ENCODE peak calls at places on chromosomes 1 and 21, in eight cellular contexts. N, C, V, M, W, D, F and J are unnamed samples.

GRCh38 chr1:41502912-41503311 is 18.4 kb upstream of the EDN2 start:
- DNase-seq in M (no peak), F (no peak), W (no peak), D (no peak), C (no peak), N (no peak), V (no peak), J (no peak)

GRCh38 chr1:223425550-223425949 is 32.3 kb downstream of the CCDC185 start:
- DNase-seq in W (no peak), C (no peak), N (no peak), D (no peak), M (no peak), V (no peak), F (no peak), J (no peak)

GRCh38 chr21:44299458-44300261 is at the start of gene PFKL:
- DNase-seq in N (peak), D (no peak), V (peak), W (peak), M (peak), C (peak), F (no peak), J (peak)

GRCh38 chr1:21321963-21322680 is 31.9 kb upstream of the ECE1 start:
- DNase-seq in C (no peak), D (no peak), F (no peak), W (no peak), M (no peak), V (no peak), N (no peak), J (no peak)

GRCh38 chr21:34344058-34344425 is 19.8 kb upstream of the KCNE2 start:
- DNase-seq in C (no peak), F (no peak), V (no peak), N (no peak), W (no peak), D (no peak), M (no peak), J (no peak)

GRCh38 chr1:59107516-59107915 is 189.4 kb upstream of the FGGY start:
- DNase-seq in V (no peak), C (no peak), N (peak), W (no peak), F (peak), D (no peak), M (peak), J (no peak)

GRCh38 chr1:244214009-244214967 is 163.2 kb downstream of the ZBTB18 start:
- DNase-seq in W (peak), D (peak), M (peak), C (no peak), N (peak), V (no peak), F (no peak), J (no peak)

GRCh38 chr1:81702903-81703302 is 97.8 kb upstream of the ADGRL2 start:
- DNase-seq in M (no peak), D (no peak), F (no peak), C (no peak), N (peak), W (peak), V (no peak), J (no peak)

GRCh38 chr1:44594871-44595735 is 79.2 kb downstream of the TMEM53 start:
- DNase-seq in V (peak), W (peak), F (peak), N (peak), C (peak), M (peak), D (peak), J (peak)

GRCh38 chr1:32623775-32624174 is 26.6 kb downstream of the ZBTB8OS start:
- DNase-seq in D (no peak), M (no peak), V (no peak), N (no peak), C (no peak), W (no peak), F (no peak), J (no peak)

GRCh38 chr1:67759692-67760029 is 73.6 kb downstream of the GNG12 start:
- DNase-seq in M (no peak), W (no peak), N (no peak), D (no peak), C (no peak), F (no peak), V (no peak), J (no peak)
- H3K27ac ChIP-seq in M (peak), W (peak), N (peak), D (no peak), C (peak), F (no peak), V (peak), J (peak)

GRCh38 chr1:19154876-19155275 is 55.2 kb downstream of the UBR4 start:
- DNase-seq in C (no peak), N (no peak), M (no peak), V (no peak), W (no peak), F (no peak), D (no peak), J (no peak)

GRCh38 chr1:19151537-19151936 is 58.5 kb downstream of the UBR4 start:
- DNase-seq in W (no peak), C (no peak), F (no peak), V (no peak), N (no peak), M (no peak), D (no peak), J (no peak)

GRCh38 chr1:19149736-19150135 is 60.3 kb downstream of the UBR4 start:
- DNase-seq in D (no peak), W (no peak), V (no peak), M (no peak), F (no peak), C (no peak), N (no peak), J (no peak)

GRCh38 chr1:19156676-19157075 is 53.4 kb downstream of the UBR4 start:
- DNase-seq in V (no peak), F (peak), D (no peak), N (peak), W (peak), M (peak), C (no peak), J (no peak)

GRCh38 chr1:19153169-19153568 is 56.9 kb downstream of the UBR4 start:
- DNase-seq in V (no peak), N (no peak), W (no peak), F (no peak), D (no peak), C (no peak), M (no peak), J (no peak)
- TF ChIP-seq CTCF in V (no peak), N (no peak), W (no peak), F (no peak), D (peak), C (no peak), M (no peak), J (peak)

DNA sequence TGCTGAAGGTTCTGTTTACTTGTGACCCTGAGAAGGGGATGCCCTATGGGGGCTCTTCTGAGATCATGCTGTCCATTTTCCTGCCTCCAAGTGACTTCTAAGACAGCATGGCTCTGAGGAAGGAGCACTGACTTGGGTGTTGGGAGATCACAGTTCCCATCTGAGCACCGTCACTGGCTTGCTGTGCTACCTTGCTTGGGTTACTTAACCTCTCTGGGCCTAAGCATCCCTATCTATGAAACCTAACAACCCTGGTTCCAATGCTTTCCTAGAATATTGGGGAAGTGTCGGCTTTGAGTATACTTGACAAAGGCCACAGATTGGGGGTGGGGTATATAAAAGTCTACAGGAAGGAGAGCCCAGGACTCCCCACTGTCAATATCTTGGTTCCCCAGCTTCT is 6.2 kb downstream of the TNFRSF1B start:
- DNase-seq in M (no peak), V (no peak), N (no peak), F (no peak), C (no peak), W (no peak), D (no peak), J (no peak)
- H3K27ac ChIP-seq in M (peak), V (peak), N (no peak), F (peak), C (peak), W (no peak), D (no peak), J (no peak)

GRCh38 chr1:85398391-85399064 is 66.4 kb downstream of the DDAH1 start:
- DNase-seq in C (no peak), N (peak), M (no peak), V (no peak), F (no peak), W (peak), D (no peak), J (no peak)
- TF ChIP-seq CTCF in C (no peak), N (no peak), M (no peak), V (no peak), F (peak), W (no peak), D (peak), J (peak)

DNA sequence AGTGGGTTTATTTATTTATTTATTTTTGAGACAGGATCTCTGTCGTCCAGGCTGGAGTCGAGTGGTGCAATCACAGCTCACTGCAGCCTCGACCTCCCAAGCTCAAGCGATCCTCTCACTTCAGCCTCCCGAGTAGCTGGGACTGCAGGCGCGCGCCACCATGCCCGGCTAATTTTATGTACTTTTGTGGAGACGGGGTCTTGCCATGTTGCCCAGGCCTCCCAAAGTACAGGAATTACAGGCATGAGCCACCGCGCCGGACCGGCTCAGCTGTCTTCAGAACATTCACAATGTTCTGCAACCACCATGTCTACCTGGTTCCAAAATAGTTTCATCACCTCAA is 406 bp upstream of the DNAJC8 start:
- DNase-seq in F (no peak), D (no peak), V (no peak), M (no peak), N (no peak), C (no peak), W (no peak), J (no peak)
- H3K27ac ChIP-seq in F (peak), D (peak), V (peak), M (peak), N (no peak), C (peak), W (no peak), J (no peak)